ENCODE peak calls at places on chromosomes 12 and 14, in four cellular contexts. One of them, this sample, is unnamed.

GRCh38 chr14:20603813-20604212 is 12.6 kb upstream of the RNASE12 start:
- DNase-seq in heart right ventricle: no peak
- DNase-seq in PC-9: no peak
- DNase-seq in H7: no peak
- DNase-seq in this sample: no peak

GRCh38 chr12:96063046-96063445 is 27.7 kb upstream of the LTA4H start:
- DNase-seq in heart right ventricle: no peak
- DNase-seq in PC-9: no peak
- DNase-seq in H7: no peak
- DNase-seq in this sample: no peak

GRCh38 chr12:5586201-5586600 is 154.3 kb downstream of the NTF3 start:
- DNase-seq in heart right ventricle: no peak
- DNase-seq in PC-9: no peak
- DNase-seq in H7: no peak
- DNase-seq in this sample: no peak

GRCh38 chr12:56836800-56837663 is 73.9 kb downstream of the HSD17B6 start:
- DNase-seq in heart right ventricle: no peak
- DNase-seq in PC-9: peak; percentile 9
- DNase-seq in H7: no peak
- DNase-seq in this sample: no peak

GRCh38 chr12:109446-109845 is 42.9 kb downstream of the IQSEC3 start:
- DNase-seq in heart right ventricle: no peak
- DNase-seq in PC-9: no peak
- DNase-seq in H7: no peak
- DNase-seq in this sample: no peak

GRCh38 chr14:81105378-81105777 is 115.4 kb downstream of the GTF2A1 start:
- DNase-seq in heart right ventricle: no peak
- DNase-seq in PC-9: no peak
- DNase-seq in H7: no peak
- DNase-seq in this sample: no peak

GRCh38 chr12:90060031-90060430 is 351.4 kb upstream of the ATP2B1 start:
- DNase-seq in heart right ventricle: no peak
- DNase-seq in PC-9: no peak
- DNase-seq in H7: no peak
- DNase-seq in this sample: no peak

GRCh38 chr14:103104654-103105511 is 10.4 kb downstream of the EXOC3L4 start:
- DNase-seq in heart right ventricle: peak; percentile 75
- DNase-seq in PC-9: peak; percentile 93
- DNase-seq in H7: peak; percentile 98
- DNase-seq in this sample: no peak

GRCh38 chr12:39003541-39004160 is 98.3 kb upstream of the CPNE8 start:
- DNase-seq in heart right ventricle: no peak
- DNase-seq in PC-9: no peak
- DNase-seq in H7: no peak
- DNase-seq in this sample: no peak

GRCh38 chr14:53054457-53054856 is 98.7 kb downstream of the DDHD1 start:
- DNase-seq in heart right ventricle: no peak
- DNase-seq in PC-9: no peak
- DNase-seq in H7: no peak
- DNase-seq in this sample: no peak

GRCh38 chr14:104926619-104927431 is 2.1 kb downstream of the PLD4 start:
- DNase-seq in heart right ventricle: no peak
- DNase-seq in PC-9: no peak
- DNase-seq in H7: no peak
- DNase-seq in this sample: no peak

GRCh38 chr14:104085032-104085888 is at the start of gene ASPG:
- DNase-seq in heart right ventricle: peak; percentile 64
- DNase-seq in PC-9: no peak
- DNase-seq in H7: peak; percentile 99
- DNase-seq in this sample: no peak

GRCh38 chr12:14999421-15000047 is 26.7 kb downstream of the PDE6H start:
- DNase-seq in heart right ventricle: no peak
- DNase-seq in PC-9: peak; percentile 12
- DNase-seq in H7: no peak
- DNase-seq in this sample: no peak

GRCh38 chr12:111033281-111034147 is 113.1 kb upstream of the MYL2 start:
- DNase-seq in heart right ventricle: no peak
- DNase-seq in PC-9: no peak
- DNase-seq in H7: peak; percentile 90
- DNase-seq in this sample: no peak

GRCh38 chr12:51631591-51631990 is 40.6 kb downstream of the SCN8A start:
- DNase-seq in heart right ventricle: no peak
- DNase-seq in PC-9: no peak
- DNase-seq in H7: no peak
- DNase-seq in this sample: no peak

GRCh38 chr12:27524839-27525238 is 833 bp downstream of the PPFIBP1 start:
- DNase-seq in heart right ventricle: no peak
- DNase-seq in PC-9: peak; percentile 17
- DNase-seq in H7: no peak
- DNase-seq in this sample: no peak

GRCh38 chr12:47557401-47557800 is 148.4 kb downstream of the RPAP3 start:
- DNase-seq in heart right ventricle: no peak
- DNase-seq in PC-9: no peak
- DNase-seq in H7: no peak
- DNase-seq in this sample: no peak

GRCh38 chr14:71400821-71401447 is 493.7 kb downstream of the PCNX1 start:
- DNase-seq in heart right ventricle: no peak
- DNase-seq in PC-9: no peak
- DNase-seq in H7: no peak
- DNase-seq in this sample: no peak

GRCh38 chr12:39798977-39799376 is 179.4 kb upstream of the ABCD2 start:
- DNase-seq in heart right ventricle: no peak
- DNase-seq in PC-9: no peak
- DNase-seq in H7: no peak
- DNase-seq in this sample: no peak

GRCh38 chr12:32181498-32182175 is 75.0 kb downstream of the BICD1 start:
- DNase-seq in heart right ventricle: no peak
- DNase-seq in PC-9: no peak
- DNase-seq in H7: no peak
- DNase-seq in this sample: no peak

GRCh38 chr14:37047226-37047625 is 125.2 kb downstream of the SLC25A21 start:
- DNase-seq in heart right ventricle: no peak
- DNase-seq in PC-9: no peak
- DNase-seq in H7: no peak
- DNase-seq in this sample: no peak
- H3K4me3 ChIP-seq in heart right ventricle: no peak overlapping the region
- H3K4me3 ChIP-seq in PC-9: no peak overlapping the region
- H3K4me3 ChIP-seq in H7: no peak overlapping the region
- H3K4me3 ChIP-seq in this sample: no peak overlapping the region

DNA sequence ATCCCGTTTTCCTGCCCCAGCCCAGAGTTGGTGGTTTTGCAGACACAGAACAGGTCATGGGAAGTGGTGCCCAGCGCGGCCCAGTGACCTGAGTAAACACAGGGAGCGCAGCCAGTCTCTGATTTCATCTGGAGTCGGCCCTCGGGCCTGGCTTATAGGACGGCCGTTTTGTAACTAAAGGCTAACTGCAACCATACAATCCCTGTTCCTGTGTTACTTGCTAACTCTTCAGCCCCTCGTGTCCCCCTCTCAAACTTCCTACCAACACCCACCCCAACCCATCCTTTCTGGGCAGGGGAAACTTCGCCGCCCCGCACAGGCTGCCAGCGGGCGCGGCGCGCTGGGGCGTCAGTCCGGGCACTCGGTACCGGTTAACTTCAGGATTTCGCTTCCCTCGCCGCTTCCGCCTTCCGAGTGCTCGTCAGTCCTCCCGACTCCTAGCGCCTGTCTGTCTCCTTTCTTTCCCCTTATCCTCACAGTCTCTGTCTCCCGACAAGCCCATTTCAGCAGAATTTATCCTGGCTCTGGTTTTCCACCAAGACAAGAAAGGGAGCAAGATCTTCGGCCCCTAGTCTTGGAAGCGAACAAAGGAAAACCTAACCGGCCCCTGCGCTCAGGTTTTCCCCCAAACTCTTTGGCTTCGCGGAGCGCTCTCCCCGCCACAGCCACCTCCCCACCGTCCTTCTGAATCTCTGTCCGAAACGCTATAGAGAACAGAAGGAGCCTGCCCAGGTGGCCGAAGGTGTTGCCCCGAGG is 2.0 kb downstream of the SIX1 start:
- DNase-seq in heart right ventricle: no peak
- DNase-seq in PC-9: peak; percentile 53
- DNase-seq in H7: peak; percentile 77
- DNase-seq in this sample: no peak
- H3K4me3 ChIP-seq in heart right ventricle: peak overlapping the region; percentile 57
- H3K4me3 ChIP-seq in PC-9: peak overlapping the region; percentile 88
- H3K4me3 ChIP-seq in H7: peak overlapping the region; percentile 2
- H3K4me3 ChIP-seq in this sample: no peak overlapping the region

GRCh38 chr12:77606348-77606747 is 224.3 kb upstream of the NAV3 start:
- DNase-seq in heart right ventricle: no peak
- DNase-seq in PC-9: no peak
- DNase-seq in H7: no peak
- DNase-seq in this sample: no peak

GRCh38 chr12:77599782-77600491 is 230.8 kb upstream of the NAV3 start:
- DNase-seq in heart right ventricle: no peak
- DNase-seq in PC-9: no peak
- DNase-seq in H7: no peak
- DNase-seq in this sample: no peak

GRCh38 chr12:77601069-77601468 is 229.6 kb upstream of the NAV3 start:
- DNase-seq in heart right ventricle: no peak
- DNase-seq in PC-9: no peak
- DNase-seq in H7: no peak
- DNase-seq in this sample: no peak

GRCh38 chr12:77608157-77608755 is 222.4 kb upstream of the NAV3 start:
- DNase-seq in heart right ventricle: no peak
- DNase-seq in PC-9: no peak
- DNase-seq in H7: no peak
- DNase-seq in this sample: no peak

DNA sequence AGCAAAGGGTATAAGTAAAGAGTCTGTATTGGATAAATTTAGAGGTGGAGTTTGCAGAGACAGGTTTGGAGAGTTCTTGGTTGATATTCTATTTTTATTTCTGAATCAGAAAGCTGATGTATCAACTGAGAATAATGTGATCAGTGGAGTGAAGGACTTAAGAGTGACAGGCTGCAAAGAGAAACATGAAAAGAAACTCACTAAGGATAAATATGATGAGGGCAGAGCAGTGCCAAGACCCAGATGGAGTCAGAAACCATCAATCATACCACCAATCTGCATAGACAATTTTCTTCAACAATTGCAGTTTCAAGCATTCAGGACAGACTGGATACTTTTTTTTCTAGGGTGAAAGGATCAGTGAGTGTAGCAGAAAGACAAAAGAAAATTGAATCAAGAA is 226.8 kb upstream of the NAV3 start:
- DNase-seq in heart right ventricle: no peak
- DNase-seq in PC-9: no peak
- DNase-seq in H7: no peak
- DNase-seq in this sample: no peak
- H3K4me3 ChIP-seq in heart right ventricle: no peak overlapping the region
- H3K4me3 ChIP-seq in PC-9: no peak overlapping the region
- H3K4me3 ChIP-seq in H7: no peak overlapping the region
- H3K4me3 ChIP-seq in this sample: no peak overlapping the region

DNA sequence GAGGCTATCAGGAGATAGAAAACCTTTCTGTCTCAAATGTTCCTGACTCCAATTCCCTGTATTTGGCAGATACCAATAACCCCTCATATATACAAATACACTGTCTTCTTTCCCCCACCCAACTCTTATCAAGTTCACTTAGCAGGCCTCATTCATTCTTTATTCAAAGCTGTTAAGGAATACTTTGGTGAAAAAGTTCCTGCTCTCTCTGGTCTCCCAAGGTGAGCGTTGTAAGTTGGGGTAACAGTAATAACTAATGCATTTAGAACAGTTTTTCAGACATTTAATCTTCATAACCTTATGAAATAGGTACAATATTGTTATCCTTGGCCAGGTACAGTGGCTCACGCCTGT is 3.9 kb upstream of the GDF11 start:
- DNase-seq in heart right ventricle: no peak
- DNase-seq in PC-9: no peak
- DNase-seq in H7: no peak
- DNase-seq in this sample: no peak
- H3K4me3 ChIP-seq in heart right ventricle: peak overlapping the region; percentile 62
- H3K4me3 ChIP-seq in PC-9: peak overlapping the region; percentile 74
- H3K4me3 ChIP-seq in H7: no peak overlapping the region
- H3K4me3 ChIP-seq in this sample: no peak overlapping the region

This sample was measured in right atrium auricular region.